ENCODE peak calls at places on chromosomes 11 and 22, in five cellular contexts. X, Y, C, R and E are unnamed samples.

GRCh38 chr11:88474655-88475054 is 137.1 kb upstream of the CTSC start:
- DNase-seq in C (no peak), R (no peak), Y (no peak), X (no peak), E (no peak)

GRCh38 chr11:19822531-19822930 is 109.9 kb downstream of the NAV2 start:
- DNase-seq in X (no peak), R (no peak), Y (no peak), C (no peak), E (no peak)

GRCh38 chr11:57402188-57403066 is 12.0 kb upstream of the PRG2 start:
- DNase-seq in X (no peak), C (no peak), R (no peak), Y (no peak), E (peak)

GRCh38 chr11:62508336-62509058 is 38.1 kb downstream of the AHNAK start:
- DNase-seq in C (peak), X (peak), R (peak), Y (peak), E (peak)

GRCh38 chr22:44616461-44616860 is 85.5 kb upstream of the PRR5 start:
- DNase-seq in C (no peak), Y (no peak), R (no peak), X (no peak), E (no peak)

GRCh38 chr11:61362542-61362875 is 335 bp downstream of the TMEM138 start:
- DNase-seq in R (no peak), Y (peak), X (peak), C (no peak), E (peak)

GRCh38 chr11:126362879-126363655 is 7.6 kb downstream of the ST3GAL4 start:
- DNase-seq in R (no peak), X (no peak), C (no peak), Y (no peak), E (no peak)

GRCh38 chr11:12109591-12110196 is 696 bp upstream of the MICAL2 start:
- DNase-seq in Y (no peak), R (no peak), C (no peak), X (no peak), E (no peak)

GRCh38 chr11:94224078-94224477 is 80.3 kb upstream of the IZUMO1R start:
- DNase-seq in C (no peak), Y (no peak), X (peak), R (no peak), E (no peak)

GRCh38 chr11:127451852-127452251 is 451.3 kb upstream of the KIRREL3 start:
- DNase-seq in R (no peak), C (no peak), Y (no peak), X (no peak), E (no peak)

GRCh38 chr11:8100605-8101004 is 19.6 kb downstream of the TUB start:
- DNase-seq in R (no peak), C (no peak), X (no peak), Y (no peak), E (no peak)

GRCh38 chr22:47299879-47300697 is 537.6 kb downstream of the TBC1D22A start:
- DNase-seq in Y (no peak), C (no peak), X (no peak), R (no peak), E (no peak)

GRCh38 chr11:112249871-112250590 is 10.6 kb downstream of the PLET1 start:
- DNase-seq in R (no peak), X (no peak), C (no peak), Y (peak), E (peak)

GRCh38 chr11:74816664-74817063 is 68.0 kb downstream of the RNF169 start:
- DNase-seq in Y (no peak), X (no peak), C (no peak), R (no peak), E (no peak)

GRCh38 chr22:26477341-26477731 is 6.2 kb downstream of the HPS4 start:
- DNase-seq in Y (peak), X (no peak), R (no peak), C (no peak), E (no peak)

GRCh38 chr11:111922803-111923202 is 4.1 kb downstream of the C11orf52 start:
- DNase-seq in X (peak), C (no peak), Y (peak), R (no peak), E (no peak)

DNA sequence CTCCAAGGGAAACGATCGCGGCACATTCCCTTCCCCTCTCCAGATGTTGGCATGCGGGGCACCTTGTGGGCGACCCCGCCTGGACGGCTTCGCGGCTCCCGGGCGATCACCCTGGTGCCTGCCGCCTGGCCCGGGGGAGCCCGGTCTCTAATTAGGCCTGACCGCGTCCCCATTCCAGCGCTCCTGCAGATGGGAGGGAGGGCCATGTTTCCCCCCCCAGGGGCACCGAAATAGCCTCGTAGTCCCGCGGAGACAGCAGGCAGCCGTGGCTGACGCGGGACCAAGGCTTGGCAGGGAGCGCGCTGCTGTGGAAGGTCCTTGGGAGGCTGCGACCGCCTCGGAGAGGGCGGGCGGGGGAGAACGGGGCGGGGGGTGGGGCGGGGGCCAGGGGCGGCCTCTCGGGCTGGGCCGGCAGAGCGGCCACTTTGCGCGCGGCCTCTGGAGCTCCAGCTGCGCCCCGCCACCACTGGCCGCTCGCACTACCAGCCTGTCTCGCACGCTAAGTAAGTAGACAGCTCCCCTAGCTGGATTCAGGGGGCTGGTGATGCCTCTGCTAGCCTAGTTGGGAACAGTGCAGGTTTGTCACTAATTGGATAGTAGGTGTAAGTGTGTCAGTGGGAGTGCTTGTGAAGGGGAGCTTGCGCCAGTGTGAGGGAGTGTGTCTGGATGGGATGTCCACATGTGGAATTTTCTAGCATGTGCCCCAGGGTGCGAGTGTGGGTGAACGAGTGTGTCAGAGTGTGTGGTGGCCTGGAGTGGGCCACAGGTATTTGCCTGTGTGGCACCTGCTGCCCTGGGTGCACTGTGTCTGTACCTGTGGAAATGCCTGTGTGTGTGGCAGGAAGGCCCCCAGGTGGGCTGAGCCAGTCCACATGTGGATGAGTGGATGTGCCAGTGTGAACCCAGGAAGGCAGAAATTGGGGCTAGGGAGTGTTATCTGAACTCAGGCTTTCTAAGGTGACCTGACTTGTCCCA is at the start of gene INSC:
- DNase-seq in R (no peak), C (peak), X (peak), Y (peak), E (no peak)
- H3K4me3 ChIP-seq in R (peak), C (peak), X (peak), Y (peak), E (peak)

DNA sequence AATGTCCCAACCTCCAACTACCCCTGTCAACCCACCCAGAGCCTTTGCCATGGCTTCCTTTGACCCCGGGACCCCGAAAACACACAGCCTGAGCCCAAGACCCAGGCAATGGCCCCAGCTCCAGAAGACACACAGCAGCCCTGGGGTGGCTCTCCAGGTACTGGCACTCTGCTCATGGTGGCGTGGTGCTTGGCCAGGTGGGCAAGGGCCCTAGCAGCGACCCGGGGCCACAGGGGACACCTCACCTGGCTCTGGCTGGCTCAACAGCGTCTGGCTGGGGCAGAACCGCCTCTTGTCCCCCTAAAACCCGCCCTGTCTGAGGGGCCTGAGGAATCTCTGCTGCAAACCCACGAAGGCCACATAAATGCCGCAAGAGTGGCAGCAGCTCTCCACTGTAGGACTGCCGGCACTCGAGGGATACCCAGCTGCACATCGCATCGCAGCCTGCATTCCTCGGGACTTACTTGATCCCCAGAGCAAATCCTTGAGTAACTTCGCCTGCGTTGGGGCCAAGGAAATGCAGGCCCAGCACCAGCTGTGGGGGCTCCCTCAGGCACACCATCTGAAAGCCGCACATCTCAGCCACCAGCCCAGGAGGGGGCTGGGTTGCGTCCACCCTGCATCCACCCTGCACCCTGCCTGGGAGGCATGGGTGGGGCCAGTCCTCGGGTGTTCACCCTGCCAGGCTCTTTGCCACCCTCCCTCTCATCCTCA is 23.1 kb upstream of the GNB1L start:
- DNase-seq in Y (peak), R (no peak), X (peak), C (no peak), E (no peak)
- H4K91ac ChIP-seq in Y (peak), R (peak), X (peak), C (peak), E (peak)

DNA sequence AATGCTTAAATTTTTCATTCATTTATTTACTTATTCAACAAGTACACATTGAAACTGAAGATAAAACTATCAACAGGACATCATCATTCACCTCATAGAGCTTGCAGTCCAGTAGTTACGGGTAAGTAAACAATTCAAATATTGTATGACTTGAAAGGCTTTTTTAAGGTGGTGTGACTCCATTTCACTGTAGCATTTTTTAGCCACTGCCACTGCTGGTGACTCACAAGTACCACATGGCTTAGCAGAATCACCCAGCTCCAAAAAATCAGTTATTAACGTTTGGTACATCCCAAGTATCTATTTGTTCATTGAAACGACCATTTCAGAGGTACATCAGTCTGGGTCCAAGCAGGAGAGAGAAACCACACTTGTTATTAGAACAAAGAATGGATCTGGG is 427.9 kb upstream of the DDI1 start:
- DNase-seq in C (no peak), Y (peak), R (no peak), X (peak), E (no peak)
- H3K4me3 ChIP-seq in C (no peak), Y (no peak), R (no peak), X (no peak), E (no peak)

GRCh38 chr11:65489706-65490310 is 9.0 kb upstream of the MALAT1 start:
- DNase-seq in C (no peak), Y (no peak), R (no peak), X (no peak), E (peak)

GRCh38 chr11:65486570-65487466 is 12.0 kb upstream of the MALAT1 start:
- DNase-seq in C (no peak), X (no peak), R (no peak), Y (no peak), E (peak)

GRCh38 chr11:65489061-65489705 is 9.7 kb upstream of the MALAT1 start:
- DNase-seq in X (peak), Y (peak), R (no peak), C (peak), E (peak)

GRCh38 chr11:65487467-65488272 is 11.2 kb upstream of the MALAT1 start:
- DNase-seq in C (peak), Y (peak), R (peak), X (peak), E (peak)

DNA sequence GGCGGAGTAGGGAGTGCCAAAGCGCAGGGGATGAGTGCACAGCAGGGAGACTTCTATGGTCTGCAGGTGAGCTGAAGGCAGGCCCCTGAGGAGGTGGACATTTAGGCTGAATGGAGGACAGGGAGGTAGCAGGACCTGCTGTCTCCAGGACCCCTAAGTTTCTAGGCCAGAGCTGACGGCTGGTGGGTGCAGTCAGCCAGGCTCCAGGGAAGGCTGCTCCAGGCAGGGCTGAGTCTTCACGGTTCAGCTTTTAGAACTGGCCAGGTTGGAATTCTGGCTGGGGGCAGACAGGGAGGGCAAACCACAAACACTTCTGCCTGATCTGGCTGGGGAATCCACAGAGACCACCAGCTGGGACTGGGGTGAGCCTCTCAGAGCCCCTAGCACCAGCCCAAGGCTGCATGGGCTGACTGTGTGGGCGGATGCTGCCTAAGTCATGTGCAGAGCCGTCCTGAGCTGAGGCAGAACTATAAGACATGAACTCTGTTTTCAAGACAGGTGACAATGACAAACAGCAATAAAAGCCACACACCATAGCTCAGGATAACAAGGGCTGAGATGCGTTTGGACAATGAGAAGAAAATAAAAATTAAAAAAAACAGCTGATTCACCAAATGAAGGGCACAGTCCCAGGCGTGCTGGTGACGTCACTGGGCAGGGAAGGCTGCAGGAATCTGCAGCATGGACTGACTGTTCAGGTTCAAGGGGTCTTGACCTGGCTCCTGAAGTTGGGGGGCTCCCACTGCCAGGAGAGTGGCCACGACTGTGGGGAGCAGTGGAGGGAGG is 10.4 kb upstream of the MALAT1 start:
- DNase-seq in R (no peak), Y (peak), X (peak), C (no peak), E (peak)
- H4K91ac ChIP-seq in R (peak), Y (peak), X (peak), C (peak), E (peak)